ENCODE peak calls at places on chromosomes 6 and 20, in seven cellular contexts. One of them, this sample, is unnamed.

GRCh38 chr6:56517155-56517745 is 125.4 kb downstream of the DST start:
- DNase-seq in HL-60: no peak
- DNase-seq in T-helper 9 cell: no peak
- DNase-seq in upper lobe of right lung: no peak
- DNase-seq in CD8-positive, alpha-beta T cell: no peak
- DNase-seq in mesenchymal stem cell: peak
- DNase-seq in stromal cell of bone marrow: no peak
- DNase-seq in this sample: no peak

GRCh38 chr6:7701212-7701834 is 24.6 kb upstream of the BMP6 start:
- DNase-seq in HL-60: peak
- DNase-seq in stromal cell of bone marrow: no peak
- DNase-seq in CD8-positive, alpha-beta T cell: no peak
- DNase-seq in mesenchymal stem cell: no peak
- DNase-seq in T-helper 9 cell: no peak
- DNase-seq in upper lobe of right lung: no peak
- DNase-seq in this sample: no peak

GRCh38 chr6:16316741-16317251 is 78.4 kb downstream of the GMPR start:
- DNase-seq in upper lobe of right lung: no peak
- DNase-seq in mesenchymal stem cell: peak
- DNase-seq in HL-60: peak
- DNase-seq in T-helper 9 cell: peak
- DNase-seq in CD8-positive, alpha-beta T cell: peak
- DNase-seq in stromal cell of bone marrow: peak
- DNase-seq in this sample: no peak

GRCh38 chr6:25219147-25219546 is 60.0 kb upstream of the CARMIL1 start:
- DNase-seq in T-helper 9 cell: no peak
- DNase-seq in mesenchymal stem cell: no peak
- DNase-seq in stromal cell of bone marrow: no peak
- DNase-seq in HL-60: no peak
- DNase-seq in CD8-positive, alpha-beta T cell: no peak
- DNase-seq in upper lobe of right lung: no peak
- DNase-seq in this sample: no peak

GRCh38 chr6:10837009-10837691 is 1.2 kb downstream of the MAK start:
- DNase-seq in mesenchymal stem cell: peak
- DNase-seq in upper lobe of right lung: peak
- DNase-seq in CD8-positive, alpha-beta T cell: no peak
- DNase-seq in stromal cell of bone marrow: no peak
- DNase-seq in T-helper 9 cell: no peak
- DNase-seq in HL-60: no peak
- DNase-seq in this sample: peak

GRCh38 chr6:31270788-31271640 is 878 bp downstream of the HLA-C start:
- DNase-seq in mesenchymal stem cell: peak
- DNase-seq in CD8-positive, alpha-beta T cell: peak
- DNase-seq in stromal cell of bone marrow: no peak
- DNase-seq in HL-60: peak
- DNase-seq in T-helper 9 cell: peak
- DNase-seq in upper lobe of right lung: peak
- DNase-seq in this sample: peak

GRCh38 chr6:28719275-28719940 is 193.7 kb downstream of the GPX5 start:
- DNase-seq in CD8-positive, alpha-beta T cell: no peak
- DNase-seq in upper lobe of right lung: no peak
- DNase-seq in T-helper 9 cell: no peak
- DNase-seq in HL-60: peak
- DNase-seq in mesenchymal stem cell: no peak
- DNase-seq in stromal cell of bone marrow: no peak
- DNase-seq in this sample: no peak

GRCh38 chr20:59835057-59835447 is 98.4 kb downstream of the SYCP2 start:
- DNase-seq in T-helper 9 cell: no peak
- DNase-seq in stromal cell of bone marrow: no peak
- DNase-seq in mesenchymal stem cell: no peak
- DNase-seq in CD8-positive, alpha-beta T cell: no peak
- DNase-seq in HL-60: no peak
- DNase-seq in upper lobe of right lung: no peak
- DNase-seq in this sample: no peak

GRCh38 chr6:57158658-57159057 is 13.5 kb upstream of the BAG2 start:
- DNase-seq in mesenchymal stem cell: peak
- DNase-seq in HL-60: no peak
- DNase-seq in upper lobe of right lung: no peak
- DNase-seq in CD8-positive, alpha-beta T cell: no peak
- DNase-seq in stromal cell of bone marrow: no peak
- DNase-seq in T-helper 9 cell: no peak
- DNase-seq in this sample: no peak

GRCh38 chr20:10111144-10111771 is 76.5 kb downstream of the ANKEF1 start:
- DNase-seq in upper lobe of right lung: no peak
- DNase-seq in HL-60: no peak
- DNase-seq in CD8-positive, alpha-beta T cell: no peak
- DNase-seq in stromal cell of bone marrow: no peak
- DNase-seq in T-helper 9 cell: no peak
- DNase-seq in mesenchymal stem cell: peak
- DNase-seq in this sample: no peak

GRCh38 chr20:63434599-63435378 is 37.7 kb downstream of the KCNQ2 start:
- DNase-seq in mesenchymal stem cell: peak
- DNase-seq in CD8-positive, alpha-beta T cell: peak
- DNase-seq in T-helper 9 cell: peak
- DNase-seq in stromal cell of bone marrow: peak
- DNase-seq in upper lobe of right lung: peak
- DNase-seq in HL-60: peak
- DNase-seq in this sample: peak

GRCh38 chr20:57773059-57773815 is 63.4 kb upstream of the PMEPA1 start:
- DNase-seq in T-helper 9 cell: no peak
- DNase-seq in HL-60: no peak
- DNase-seq in stromal cell of bone marrow: no peak
- DNase-seq in mesenchymal stem cell: no peak
- DNase-seq in CD8-positive, alpha-beta T cell: no peak
- DNase-seq in upper lobe of right lung: no peak
- DNase-seq in this sample: no peak

GRCh38 chr6:85421963-85422362 is 27.9 kb upstream of the NT5E start:
- DNase-seq in T-helper 9 cell: no peak
- DNase-seq in CD8-positive, alpha-beta T cell: no peak
- DNase-seq in upper lobe of right lung: no peak
- DNase-seq in mesenchymal stem cell: no peak
- DNase-seq in HL-60: no peak
- DNase-seq in stromal cell of bone marrow: no peak
- DNase-seq in this sample: no peak

GRCh38 chr20:62606551-62607201 is 35.6 kb upstream of the SLCO4A1 start:
- DNase-seq in T-helper 9 cell: no peak
- DNase-seq in stromal cell of bone marrow: no peak
- DNase-seq in HL-60: peak
- DNase-seq in mesenchymal stem cell: no peak
- DNase-seq in upper lobe of right lung: no peak
- DNase-seq in CD8-positive, alpha-beta T cell: no peak
- DNase-seq in this sample: no peak

GRCh38 chr6:3929281-3929798 is 80.2 kb downstream of the FAM50B start:
- DNase-seq in CD8-positive, alpha-beta T cell: no peak
- DNase-seq in stromal cell of bone marrow: no peak
- DNase-seq in T-helper 9 cell: no peak
- DNase-seq in HL-60: no peak
- DNase-seq in upper lobe of right lung: no peak
- DNase-seq in mesenchymal stem cell: peak
- DNase-seq in this sample: no peak

This sample was measured in cerebellar cortex.